ENCODE peak calls at places on chromosomes 11 and 22, in eight cellular contexts. S is stimulated activated CD4-positive, alpha-beta T cell treated with anti-CD3 and anti-CD28 coated beads, Interleukin-1b, Interleukin-23, amount 100 ng/mL, for 24 hours; Z is mesendoderm; Q is RWPE1; D is NCI-H460; U is activated CD4-positive, alpha-beta memory T cell treated with anti-CD3 and anti-CD28 coated beads for 36 hours; R is NB4; L is activated CD4-positive, CD25-positive, alpha-beta regulatory T cell. I is an unnamed sample.

GRCh38 chr22:17368727-17369552 is at the start of gene CECR2:
- DNase-seq in Z (peak), U (no peak), Q (no peak), D (no peak), R (peak), L (no peak), S (no peak), I (no peak)

GRCh38 chr11:9001736-9002135 is 2.1 kb downstream of the NRIP3 start:
- DNase-seq in D (peak), U (peak), S (peak), R (peak), Z (peak), Q (peak), L (no peak), I (peak)

GRCh38 chr11:118544010-118544646 is 13.1 kb downstream of the TMEM25 start:
- DNase-seq in D (no peak), Q (no peak), S (no peak), R (no peak), L (no peak), U (no peak), Z (no peak), I (no peak)

GRCh38 chr11:115664313-115664712 is 160.1 kb upstream of the CADM1 start:
- DNase-seq in U (no peak), Z (no peak), D (no peak), R (no peak), L (no peak), Q (no peak), S (no peak), I (no peak)

GRCh38 chr22:48563118-48563965 is 1264.3 kb downstream of the BRD1 start:
- DNase-seq in Z (no peak), U (no peak), S (no peak), Q (no peak), L (no peak), D (no peak), R (no peak), I (no peak)

GRCh38 chr22:31126128-31126868 is 3.5 kb downstream of the INPP5J start:
- DNase-seq in U (no peak), Z (no peak), L (no peak), R (no peak), S (no peak), D (no peak), Q (no peak), I (peak)

GRCh38 chr11:75212463-75212862 is 28.1 kb upstream of the TPBGL start:
- DNase-seq in Z (no peak), S (no peak), D (no peak), U (no peak), Q (no peak), R (no peak), L (no peak), I (no peak)

GRCh38 chr22:28943501-28943879 is 60.1 kb downstream of the ZNRF3 start:
- DNase-seq in S (no peak), R (peak), D (no peak), Z (no peak), Q (no peak), U (no peak), L (no peak), I (no peak)

GRCh38 chr11:18495268-18495667 is 31.5 kb downstream of the TSG101 start:
- DNase-seq in Q (no peak), Z (no peak), D (no peak), U (no peak), R (peak), L (no peak), S (no peak), I (no peak)

GRCh38 chr11:76745561-76746207 is 37.5 kb upstream of the TSKU start:
- DNase-seq in Q (no peak), D (no peak), S (no peak), R (no peak), L (no peak), Z (peak), U (no peak), I (no peak)

GRCh38 chr11:65498042-65498726 is 661 bp upstream of the MALAT1 start:
- DNase-seq in U (peak), L (no peak), D (no peak), R (peak), Z (peak), S (no peak), Q (no peak), I (no peak)

GRCh38 chr11:46947399-46948077 is 11.0 kb downstream of the CSTPP1 start:
- DNase-seq in L (no peak), R (no peak), S (no peak), D (no peak), Z (peak), Q (no peak), U (no peak), I (no peak)

GRCh38 chr11:95230054-95231034 is 658 bp downstream of the SESN3 start:
- DNase-seq in L (peak), D (no peak), U (peak), S (no peak), R (peak), Q (peak), Z (peak), I (peak)

GRCh38 chr11:82763167-82763566 is 29.5 kb upstream of the FAM181B start:
- DNase-seq in Z (no peak), D (no peak), Q (no peak), R (no peak), U (no peak), S (no peak), L (no peak), I (no peak)

GRCh38 chr11:41146326-41146725 is 313.1 kb downstream of the LRRC4C start:
- DNase-seq in D (no peak), U (no peak), R (no peak), S (no peak), Q (no peak), L (no peak), Z (no peak), I (no peak)

GRCh38 chr11:36447947-36448346 is 62.1 kb downstream of the TRAF6 start:
- DNase-seq in Z (no peak), Q (peak), D (no peak), R (no peak), U (no peak), S (no peak), L (no peak), I (no peak)

GRCh38 chr11:69375316-69376154 is 81.6 kb downstream of the MYEOV start:
- DNase-seq in Q (no peak), L (no peak), S (no peak), R (no peak), U (no peak), D (no peak), Z (no peak), I (no peak)

GRCh38 chr11:19739872-19740271 is 27.2 kb downstream of the NAV2 start:
- DNase-seq in R (no peak), S (no peak), U (no peak), L (no peak), Q (no peak), D (no peak), Z (peak), I (no peak)

GRCh38 chr11:43997022-43997665 is 50.6 kb upstream of the ACCSL start:
- DNase-seq in Z (no peak), S (no peak), D (no peak), Q (no peak), U (no peak), R (no peak), L (no peak), I (no peak)

GRCh38 chr11:72781313-72782080 is 12.3 kb downstream of the STARD10 start:
- DNase-seq in L (peak), U (peak), Z (peak), D (no peak), R (peak), S (peak), Q (peak), I (peak)

GRCh38 chr11:73510106-73510505 is 87.8 kb downstream of the FAM168A start:
- DNase-seq in Q (no peak), R (no peak), D (no peak), S (no peak), Z (no peak), U (no peak), L (no peak), I (no peak)

GRCh38 chr22:21972293-21972779 is 10.3 kb downstream of the TOP3B start:
- DNase-seq in Z (peak), S (peak), D (peak), Q (no peak), R (peak), U (peak), L (peak), I (peak)

GRCh38 chr11:113331436-113331835 is 17.1 kb downstream of the TTC12 start:
- DNase-seq in U (no peak), Q (no peak), L (no peak), D (no peak), R (no peak), S (no peak), Z (no peak), I (no peak)

GRCh38 chr11:111539426-111540113 is 950 bp upstream of the LAYN start:
- DNase-seq in L (no peak), Q (no peak), U (no peak), S (no peak), D (no peak), R (no peak), Z (no peak), I (no peak)

GRCh38 chr11:123054301-123055065 is 7.5 kb downstream of the HSPA8 start:
- DNase-seq in D (peak), U (no peak), Q (peak), Z (peak), S (no peak), R (peak), L (no peak), I (peak)

GRCh38 chr22:46100401-46101105 is 49.8 kb upstream of the PPARA start:
- DNase-seq in L (no peak), Z (no peak), R (no peak), D (no peak), Q (no peak), U (no peak), S (no peak), I (no peak)

GRCh38 chr11:68140496-68141246 is 19.5 kb upstream of the CHKA start:
- DNase-seq in S (no peak), U (no peak), D (no peak), Z (no peak), L (no peak), Q (no peak), R (no peak), I (no peak)

GRCh38 chr22:44567846-44568493 is 69.9 kb upstream of the RTL6 start:
- DNase-seq in D (peak), Q (no peak), U (peak), R (peak), S (peak), L (no peak), Z (peak), I (no peak)

GRCh38 chr11:107427569-107428180 is 29.9 kb downstream of the CWF19L2 start:
- DNase-seq in Z (no peak), R (no peak), L (no peak), D (no peak), U (no peak), S (no peak), Q (no peak), I (no peak)

GRCh38 chr22:39690901-39691620 is 120.5 kb downstream of the CACNA1I start:
- DNase-seq in U (peak), S (peak), L (no peak), Z (peak), R (peak), D (no peak), Q (no peak), I (no peak)

GRCh38 chr11:119422505-119423416 is at the start of gene THY1:
- DNase-seq in L (no peak), S (no peak), Z (peak), D (no peak), R (no peak), Q (no peak), U (peak), I (no peak)

GRCh38 chr11:10294289-10294953 is 402 bp upstream of the SBF2 start:
- DNase-seq in D (no peak), Q (peak), L (no peak), U (no peak), R (peak), S (no peak), Z (peak), I (no peak)

GRCh38 chr11:19437760-19438159 is 197.0 kb upstream of the E2F8 start:
- DNase-seq in Q (peak), R (no peak), D (peak), S (no peak), U (no peak), L (no peak), Z (no peak), I (no peak)

GRCh38 chr22:31089101-31090100 is 8.3 kb downstream of the SMTN start:
- DNase-seq in S (no peak), L (peak), D (no peak), R (peak), U (peak), Z (no peak), Q (no peak), I (peak)

GRCh38 chr11:72519220-72519881 is 85.0 kb upstream of the CLPB start:
- DNase-seq in S (no peak), U (peak), L (no peak), R (peak), Q (no peak), Z (no peak), D (no peak), I (no peak)